ENCODE peak calls at places on chromosomes 4 and X, in six cellular contexts. One of them, this sample, is unnamed.

GRCh38 chrX:154430504-154430903 is 2.0 kb downstream of the ATP6AP1 start:
- DNase-seq in naive thymus-derived CD4-positive, alpha-beta T cell: no peak
- DNase-seq in HEK293T: no peak
- DNase-seq in GM10248: no peak
- DNase-seq in IMR-90: no peak
- DNase-seq in activated CD4-positive, alpha-beta T cell treated with anti-CD3 and anti-CD28 coated beads, Interleukin-2, amount 50 U/mL, for 48 hours: no peak
- DNase-seq in this sample: no peak

GRCh38 chr4:152943673-152944072 is 7.5 kb downstream of the FHDC1 start:
- DNase-seq in HEK293T: no peak
- DNase-seq in IMR-90: peak
- DNase-seq in GM10248: no peak
- DNase-seq in naive thymus-derived CD4-positive, alpha-beta T cell: no peak
- DNase-seq in activated CD4-positive, alpha-beta T cell treated with anti-CD3 and anti-CD28 coated beads, Interleukin-2, amount 50 U/mL, for 48 hours: no peak
- DNase-seq in this sample: no peak

GRCh38 chr4:8387615-8388266 is 52.8 kb downstream of the ACOX3 start:
- DNase-seq in activated CD4-positive, alpha-beta T cell treated with anti-CD3 and anti-CD28 coated beads, Interleukin-2, amount 50 U/mL, for 48 hours: no peak
- DNase-seq in GM10248: no peak
- DNase-seq in naive thymus-derived CD4-positive, alpha-beta T cell: no peak
- DNase-seq in IMR-90: no peak
- DNase-seq in HEK293T: no peak
- DNase-seq in this sample: no peak

GRCh38 chr4:140071806-140072205 is 82.2 kb downstream of the MAML3 start:
- DNase-seq in IMR-90: peak
- DNase-seq in HEK293T: no peak
- DNase-seq in GM10248: peak
- DNase-seq in naive thymus-derived CD4-positive, alpha-beta T cell: peak
- DNase-seq in activated CD4-positive, alpha-beta T cell treated with anti-CD3 and anti-CD28 coated beads, Interleukin-2, amount 50 U/mL, for 48 hours: peak
- DNase-seq in this sample: no peak

GRCh38 chrX:153926863-153927685 is 1.0 kb upstream of the ARHGAP4 start:
- DNase-seq in GM10248: peak
- DNase-seq in activated CD4-positive, alpha-beta T cell treated with anti-CD3 and anti-CD28 coated beads, Interleukin-2, amount 50 U/mL, for 48 hours: peak
- DNase-seq in IMR-90: peak
- DNase-seq in naive thymus-derived CD4-positive, alpha-beta T cell: peak
- DNase-seq in HEK293T: no peak
- DNase-seq in this sample: peak

GRCh38 chrX:40849906-40850672 is 114.7 kb upstream of the MED14 start:
- DNase-seq in HEK293T: no peak
- DNase-seq in naive thymus-derived CD4-positive, alpha-beta T cell: no peak
- DNase-seq in IMR-90: peak
- DNase-seq in activated CD4-positive, alpha-beta T cell treated with anti-CD3 and anti-CD28 coated beads, Interleukin-2, amount 50 U/mL, for 48 hours: no peak
- DNase-seq in GM10248: no peak
- DNase-seq in this sample: no peak

GRCh38 chrX:70998402-70999027 is 67.6 kb upstream of the SLC7A3 start:
- DNase-seq in IMR-90: peak
- DNase-seq in HEK293T: no peak
- DNase-seq in naive thymus-derived CD4-positive, alpha-beta T cell: no peak
- DNase-seq in activated CD4-positive, alpha-beta T cell treated with anti-CD3 and anti-CD28 coated beads, Interleukin-2, amount 50 U/mL, for 48 hours: peak
- DNase-seq in GM10248: no peak
- DNase-seq in this sample: no peak

GRCh38 chr4:95857761-95858160 is 17.9 kb downstream of the PDHA2 start:
- DNase-seq in naive thymus-derived CD4-positive, alpha-beta T cell: no peak
- DNase-seq in HEK293T: no peak
- DNase-seq in IMR-90: no peak
- DNase-seq in GM10248: no peak
- DNase-seq in activated CD4-positive, alpha-beta T cell treated with anti-CD3 and anti-CD28 coated beads, Interleukin-2, amount 50 U/mL, for 48 hours: no peak
- DNase-seq in this sample: no peak

GRCh38 chrX:54413753-54414152 is 26.5 kb upstream of the TSR2 start:
- DNase-seq in HEK293T: no peak
- DNase-seq in naive thymus-derived CD4-positive, alpha-beta T cell: no peak
- DNase-seq in activated CD4-positive, alpha-beta T cell treated with anti-CD3 and anti-CD28 coated beads, Interleukin-2, amount 50 U/mL, for 48 hours: no peak
- DNase-seq in GM10248: no peak
- DNase-seq in IMR-90: no peak
- DNase-seq in this sample: no peak

GRCh38 chr4:15653864-15654391 is 1.2 kb downstream of the FBXL5 start:
- DNase-seq in activated CD4-positive, alpha-beta T cell treated with anti-CD3 and anti-CD28 coated beads, Interleukin-2, amount 50 U/mL, for 48 hours: peak
- DNase-seq in GM10248: peak
- DNase-seq in naive thymus-derived CD4-positive, alpha-beta T cell: no peak
- DNase-seq in HEK293T: no peak
- DNase-seq in IMR-90: peak
- DNase-seq in this sample: no peak

GRCh38 chrX:72306851-72307645 is 1.3 kb upstream of the CITED1 start:
- DNase-seq in IMR-90: peak
- DNase-seq in activated CD4-positive, alpha-beta T cell treated with anti-CD3 and anti-CD28 coated beads, Interleukin-2, amount 50 U/mL, for 48 hours: peak
- DNase-seq in HEK293T: peak
- DNase-seq in GM10248: peak
- DNase-seq in naive thymus-derived CD4-positive, alpha-beta T cell: peak
- DNase-seq in this sample: peak

GRCh38 chr4:158193171-158193749 is 17.0 kb upstream of the TMEM144 start:
- DNase-seq in GM10248: no peak
- DNase-seq in activated CD4-positive, alpha-beta T cell treated with anti-CD3 and anti-CD28 coated beads, Interleukin-2, amount 50 U/mL, for 48 hours: no peak
- DNase-seq in naive thymus-derived CD4-positive, alpha-beta T cell: no peak
- DNase-seq in IMR-90: peak
- DNase-seq in HEK293T: peak
- DNase-seq in this sample: no peak

GRCh38 chr4:152106781-152107321 is 346.0 kb upstream of the GATB start:
- DNase-seq in HEK293T: no peak
- DNase-seq in naive thymus-derived CD4-positive, alpha-beta T cell: no peak
- DNase-seq in IMR-90: no peak
- DNase-seq in GM10248: no peak
- DNase-seq in activated CD4-positive, alpha-beta T cell treated with anti-CD3 and anti-CD28 coated beads, Interleukin-2, amount 50 U/mL, for 48 hours: no peak
- DNase-seq in this sample: no peak

This sample was measured in NCI-H2107.